ENCODE peak calls at places on chromosomes 3 and 15, in four cellular contexts. C is H1, O is K562, Q is A549. G is an unnamed sample.
A peak's percentile ranks its signal among the peaks of the same experiment; 100 is the strongest.

GRCh38 chr3:130903412-130903908 is 9.6 kb downstream of the ATP2C1 start:
- DNase-seq in C (no peak), O (no peak), Q (no peak), G (no peak)

GRCh38 chr3:124256156-124256555 is 264.2 kb upstream of the ROPN1 start:
- DNase-seq in C (no peak), O (no peak), Q (no peak), G (no peak)

GRCh38 chr3:81545572-81545971 is 215.9 kb downstream of the GBE1 start:
- DNase-seq in C (no peak), O (no peak), Q (no peak), G (no peak)

GRCh38 chr3:58617338-58617761 is 40.2 kb upstream of the FAM107A start:
- DNase-seq in C (no peak), O (no peak), Q (no peak), G (no peak)

GRCh38 chr15:31327674-31328424 is 1.2 kb downstream of the KLF13 start:
- DNase-seq in C (peak; percentile 70), O (peak; percentile 82), Q (peak; percentile 38), G (peak; percentile 21)

GRCh38 chr3:182746959-182747358 is 46.3 kb upstream of the ATP11B start:
- DNase-seq in C (no peak), O (no peak), Q (no peak), G (no peak)

GRCh38 chr3:187767266-187768032 is 22.2 kb upstream of the BCL6 start:
- DNase-seq in C (no peak), O (no peak), Q (no peak), G (no peak)

GRCh38 chr3:99211309-99211708 is 309.8 kb upstream of the DCBLD2 start:
- DNase-seq in C (no peak), O (no peak), Q (no peak), G (no peak)

GRCh38 chr3:37803726-37804469 is 57.8 kb upstream of the CTDSPL start:
- DNase-seq in C (no peak), O (no peak), Q (no peak), G (no peak)

GRCh38 chr3:78116874-78117273 is 1077.0 kb downstream of the ROBO2 start:
- DNase-seq in C (no peak), O (no peak), Q (no peak), G (no peak)

GRCh38 chr3:111595239-111595638 is at the start of gene ZBED2:
- DNase-seq in C (no peak), O (no peak), Q (no peak), G (no peak)

GRCh38 chr15:98551936-98552562 is 96.3 kb upstream of the IGF1R start:
- DNase-seq in C (no peak), O (no peak), Q (no peak), G (no peak)

GRCh38 chr15:98549003-98549402 is 99.3 kb upstream of the IGF1R start:
- DNase-seq in C (no peak), O (no peak), Q (no peak), G (no peak)

GRCh38 chr15:98547741-98548166 is 100.6 kb upstream of the IGF1R start:
- DNase-seq in C (peak; percentile 58), O (no peak), Q (no peak), G (no peak)

GRCh38 chr15:98548172-98548971 is 100.0 kb upstream of the IGF1R start:
- DNase-seq in C (peak; percentile 82), O (no peak), Q (peak; percentile 84), G (no peak)

GRCh38 chr15:98549741-98550140 is 98.6 kb upstream of the IGF1R start:
- DNase-seq in C (no peak), O (no peak), Q (no peak), G (no peak)
- TF ChIP-seq USF2 in C (no peak), O (no peak), Q (no peak), G (no peak)

GRCh38 chr3:30353711-30354467 is 252.5 kb upstream of the TGFBR2 start:
- DNase-seq in C (no peak), O (no peak), Q (no peak), G (no peak)
- TF ChIP-seq RNF2 in C (no peak), O (no peak), Q (no peak), G (no peak)

GRCh38 chr3:8775602-8776001 is 6.2 kb upstream of the OXTR start:
- DNase-seq in C (peak; percentile 28), O (no peak), Q (no peak), G (no peak)

GRCh38 chr3:8776406-8776805 is 7.0 kb upstream of the OXTR start:
- DNase-seq in C (peak; percentile 28), O (no peak), Q (no peak), G (peak; percentile 43)

GRCh38 chr3:8777201-8777977 is 8.0 kb upstream of the OXTR start:
- DNase-seq in C (no peak), O (no peak), Q (no peak), G (no peak)

GRCh38 chr3:8778475-8778874 is 9.1 kb upstream of the OXTR start:
- DNase-seq in C (peak; percentile 20), O (no peak), Q (no peak), G (no peak)

GRCh38 chr3:8777978-8778267 is 8.5 kb upstream of the OXTR start:
- DNase-seq in C (peak; percentile 16), O (no peak), Q (no peak), G (no peak)
- TF ChIP-seq USF2 in C (no peak), O (no peak), Q (no peak), G (no peak)

GRCh38 chr3:196796317-196796716 is 56.7 kb downstream of the PAK2 start:
- DNase-seq in C (no peak), O (no peak), Q (no peak), G (no peak)
- TF ChIP-seq RNF2 in C (no peak), O (no peak), Q (no peak), G (no peak)

GRCh38 chr15:77380033-77380432 is 39.9 kb downstream of the PEAK1 start:
- DNase-seq in C (no peak), O (no peak), Q (no peak), G (no peak)

GRCh38 chr15:77387355-77388105 is 32.4 kb downstream of the PEAK1 start:
- DNase-seq in C (no peak), O (no peak), Q (no peak), G (no peak)

GRCh38 chr15:77386626-77387025 is 33.3 kb downstream of the PEAK1 start:
- DNase-seq in C (no peak), O (no peak), Q (no peak), G (no peak)

GRCh38 chr15:77384086-77384485 is 35.8 kb downstream of the PEAK1 start:
- DNase-seq in C (no peak), O (no peak), Q (no peak), G (no peak)

GRCh38 chr15:77384589-77385359 is 35.1 kb downstream of the PEAK1 start:
- DNase-seq in C (no peak), O (no peak), Q (no peak), G (no peak)
- TF ChIP-seq USF2 in C (no peak), O (no peak), Q (no peak), G (no peak)

GRCh38 chr15:82530606-82531379 is 9.5 kb downstream of the RPS17 start:
- DNase-seq in C (peak; percentile 96), O (peak; percentile 71), Q (peak; percentile 80), G (peak; percentile 67)
- TF ChIP-seq RNF2 in C (no peak), O (no peak), Q (no peak), G (no peak)

DNA sequence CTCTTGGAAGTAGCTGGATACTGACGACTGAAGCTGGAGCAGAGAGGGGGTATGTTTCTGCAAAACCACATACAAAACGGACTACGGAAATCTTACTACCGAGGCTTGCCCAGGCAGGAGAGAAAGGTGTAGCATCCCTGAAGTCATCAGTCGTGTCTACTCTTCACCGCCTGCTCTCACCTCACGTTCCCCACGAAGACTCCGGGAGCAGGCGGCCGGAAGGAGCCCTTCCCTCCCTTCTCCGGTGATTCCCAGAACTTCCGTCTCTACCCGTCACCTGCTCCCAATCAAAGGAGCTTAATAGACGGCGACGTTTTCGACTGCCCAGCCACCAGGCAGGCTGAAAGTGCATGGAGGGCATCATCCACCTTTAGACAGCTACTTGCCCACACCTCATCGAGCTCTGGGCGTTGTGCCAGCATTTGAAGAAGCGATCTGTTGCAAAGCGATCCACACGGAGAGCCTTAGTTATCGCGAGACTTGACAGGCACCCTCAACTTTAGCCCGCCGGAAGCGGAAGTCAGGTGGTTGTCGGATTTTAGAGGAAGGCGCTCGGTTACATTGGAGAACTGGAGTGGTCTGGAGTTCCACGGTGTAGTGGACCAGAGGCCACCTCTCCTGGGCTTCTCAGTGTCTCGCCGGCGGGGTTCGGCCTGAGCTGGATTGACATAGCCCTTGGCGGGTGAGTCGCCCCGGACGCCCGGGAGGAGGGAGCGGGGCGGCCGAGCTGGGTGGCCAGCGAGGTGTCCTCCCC is at the start of gene RAMAC:
- DNase-seq in C (peak; percentile 86), O (peak; percentile 91), Q (peak; percentile 93), G (peak; percentile 96)
- TF ChIP-seq USF2 in C (peak; percentile 30), O (peak; percentile 56), Q (peak; percentile 57), G (no peak)

GRCh38 chr3:141060287-141060686 is 9.1 kb downstream of the SPSB4 start:
- DNase-seq in C (peak; percentile 40), O (no peak), Q (no peak), G (no peak)

GRCh38 chr3:141058996-141059395 is 7.8 kb downstream of the SPSB4 start:
- DNase-seq in C (peak; percentile 1), O (no peak), Q (no peak), G (no peak)

GRCh38 chr3:141057951-141058800 is 7.0 kb downstream of the SPSB4 start:
- DNase-seq in C (peak; percentile 32), O (no peak), Q (no peak), G (no peak)

GRCh38 chr3:141057436-141057835 is 6.3 kb downstream of the SPSB4 start:
- DNase-seq in C (no peak), O (no peak), Q (no peak), G (no peak)

GRCh38 chr3:141059816-141060215 is 8.7 kb downstream of the SPSB4 start:
- DNase-seq in C (peak; percentile 37), O (no peak), Q (no peak), G (no peak)
- TF ChIP-seq RNF2 in C (no peak), O (no peak), Q (no peak), G (no peak)